ENCODE peak calls at places on chromosomes 5 and 9, in eight cellular contexts. P, E, C, Y, M, I, D and X are unnamed samples.

GRCh38 chr5:129804705-129805104 is 56.8 kb downstream of the MINAR2 start:
- DNase-seq in P (no peak), E (no peak), C (no peak), Y (no peak), M (no peak), I (no peak), D (no peak), X (no peak)

GRCh38 chr9:133674091-133674490 is 37.9 kb downstream of the DBH start:
- DNase-seq in P (no peak), E (no peak), C (no peak), Y (no peak), M (no peak), I (no peak), D (no peak), X (no peak)

GRCh38 chr9:20786807-20787206 is 102.7 kb downstream of the FOCAD start:
- DNase-seq in P (no peak), E (no peak), C (no peak), Y (no peak), M (no peak), I (no peak), D (no peak), X (no peak)

GRCh38 chr9:93209097-93209496 is 25.2 kb downstream of the WNK2 start:
- DNase-seq in P (no peak), E (no peak), C (no peak), Y (no peak), M (no peak), I (no peak), D (no peak), X (no peak)

GRCh38 chr9:88355166-88355565 is 33.1 kb upstream of the SPIN1 start:
- DNase-seq in P (peak; percentile 37), E (peak; percentile 59), C (no peak), Y (peak; percentile 84), M (no peak), I (no peak), D (no peak), X (no peak)

GRCh38 chr5:77957-78804 is 13.8 kb upstream of the PLEKHG4B start:
- DNase-seq in P (peak; percentile 83), E (peak; percentile 47), C (peak; percentile 72), Y (no peak), M (no peak), I (peak; percentile 40), D (peak; percentile 49), X (no peak)

GRCh38 chr9:5553211-5553610 is 42.9 kb downstream of the PDCD1LG2 start:
- DNase-seq in P (peak; percentile 91), E (no peak), C (no peak), Y (no peak), M (no peak), I (no peak), D (no peak), X (peak; percentile 35)

GRCh38 chr9:30172206-30172605 is 2212.2 kb upstream of the ACO1 start:
- DNase-seq in P (no peak), E (no peak), C (no peak), Y (no peak), M (no peak), I (no peak), D (no peak), X (no peak)

GRCh38 chr9:127154390-127155191 is 32.2 kb upstream of the ANGPTL2 start:
- DNase-seq in P (peak; percentile 96), E (no peak), C (peak; percentile 49), Y (no peak), M (no peak), I (no peak), D (peak; percentile 80), X (no peak)

GRCh38 chr5:38382898-38383297 is 124.5 kb downstream of the EGFLAM start:
- DNase-seq in P (peak; percentile 39), E (peak; percentile 80), C (peak; percentile 68), Y (peak; percentile 58), M (peak; percentile 21), I (peak; percentile 81), D (peak; percentile 37), X (peak; percentile 65)

GRCh38 chr9:37943329-37944265 is 39.7 kb upstream of the SLC25A51 start:
- DNase-seq in P (peak; percentile 97), E (peak; percentile 68), C (no peak), Y (peak; percentile 90), M (no peak), I (peak; percentile 32), D (no peak), X (peak; percentile 60)

GRCh38 chr9:108270041-108270440 is 585.7 kb downstream of the ACTL7B start:
- DNase-seq in P (peak; percentile 45), E (no peak), C (no peak), Y (peak; percentile 88), M (no peak), I (no peak), D (no peak), X (no peak)

GRCh38 chr9:131854906-131855504 is 115.1 kb upstream of the RAPGEF1 start:
- DNase-seq in P (peak; percentile 4), E (no peak), C (no peak), Y (no peak), M (no peak), I (no peak), D (no peak), X (no peak)

GRCh38 chr5:54547711-54548250 is 30.2 kb downstream of the SNX18 start:
- DNase-seq in P (peak; percentile 37), E (no peak), C (no peak), Y (peak; percentile 75), M (no peak), I (peak; percentile 45), D (peak; percentile 41), X (no peak)

GRCh38 chr9:110152704-110153374 is 55.1 kb downstream of the C9orf152 start:
- DNase-seq in P (no peak), E (peak; percentile 27), C (peak; percentile 80), Y (peak; percentile 56), M (no peak), I (peak; percentile 74), D (no peak), X (peak; percentile 57)

GRCh38 chr9:36322462-36322861 is 64.2 kb upstream of the GNE start:
- DNase-seq in P (no peak), E (no peak), C (no peak), Y (no peak), M (no peak), I (no peak), D (no peak), X (no peak)

GRCh38 chr5:82467006-82467561 is 188.9 kb upstream of the RPS23 start:
- DNase-seq in P (no peak), E (no peak), C (no peak), Y (no peak), M (no peak), I (no peak), D (no peak), X (peak; percentile 40)

GRCh38 chr5:180595381-180596114 is 4.2 kb upstream of the SCGB3A1 start:
- DNase-seq in P (no peak), E (no peak), C (no peak), Y (no peak), M (no peak), I (no peak), D (no peak), X (no peak)

GRCh38 chr9:23830949-23831730 is 5.1 kb upstream of the ELAVL2 start:
- DNase-seq in P (no peak), E (no peak), C (no peak), Y (no peak), M (no peak), I (no peak), D (no peak), X (no peak)

GRCh38 chr5:71601222-71602026 is 14.3 kb downstream of the MCCC2 start:
- DNase-seq in P (peak; percentile 94), E (peak; percentile 95), C (peak; percentile 64), Y (peak; percentile 97), M (peak; percentile 61), I (peak; percentile 86), D (no peak), X (peak; percentile 92)

GRCh38 chr5:168734657-168735344 is 155.6 kb upstream of the PANK3 start:
- DNase-seq in P (peak; percentile 10), E (no peak), C (no peak), Y (no peak), M (no peak), I (no peak), D (peak; percentile 71), X (no peak)

GRCh38 chr5:4924581-4924980 is 215.5 kb upstream of the ADAMTS16 start:
- DNase-seq in P (peak; percentile 97), E (no peak), C (no peak), Y (no peak), M (no peak), I (no peak), D (no peak), X (no peak)

GRCh38 chr5:36751881-36752280 is 124.7 kb upstream of the NIPBL start:
- DNase-seq in P (no peak), E (no peak), C (no peak), Y (no peak), M (no peak), I (peak; percentile 16), D (no peak), X (no peak)

GRCh38 chr9:17414990-17415389 is 163.9 kb upstream of the SH3GL2 start:
- DNase-seq in P (no peak), E (no peak), C (no peak), Y (no peak), M (no peak), I (no peak), D (no peak), X (no peak)

GRCh38 chr9:96109718-96110351 is 192.1 kb downstream of the HSD17B3 start:
- DNase-seq in P (peak; percentile 58), E (no peak), C (no peak), Y (no peak), M (no peak), I (no peak), D (no peak), X (no peak)

GRCh38 chr9:31916591-31917223 is 467.7 kb upstream of the ACO1 start:
- DNase-seq in P (no peak), E (no peak), C (no peak), Y (no peak), M (no peak), I (no peak), D (no peak), X (no peak)
- H3K36me3 ChIP-seq in P (no peaks in the 10 kb centered on the region), E (no peaks in the 10 kb centered on the region), C (no peaks in the 10 kb centered on the region), Y (no peaks in the 10 kb centered on the region), M (no peaks in the 10 kb centered on the region), I (no peaks in the 10 kb centered on the region), D (no peaks in the 10 kb centered on the region), X (no peaks in the 10 kb centered on the region)

DNA sequence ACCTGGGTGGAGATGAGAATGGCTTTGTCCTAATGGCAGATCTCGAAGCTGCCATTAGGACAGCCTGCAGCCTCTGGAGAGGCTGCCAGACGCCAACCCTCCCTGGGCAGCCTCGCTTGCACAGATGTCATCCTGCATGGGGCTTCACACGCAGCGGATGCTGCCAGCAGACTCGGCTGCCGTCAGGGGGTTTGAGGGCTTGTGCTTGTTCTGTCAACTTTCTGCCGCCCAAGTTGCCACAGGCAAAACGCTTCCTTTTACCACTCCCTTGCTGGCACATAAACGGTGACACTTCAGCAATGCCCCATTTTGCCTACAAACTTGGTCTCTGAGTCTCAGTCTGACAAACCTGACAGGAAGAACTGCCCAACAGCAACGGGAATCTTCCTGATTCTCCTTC is 24.7 kb downstream of the DAP start:
- DNase-seq in P (no peak), E (no peak), C (no peak), Y (no peak), M (no peak), I (no peak), D (no peak), X (no peak)
- H3K27ac ChIP-seq in P (no peak overlapping the region), E (no peak overlapping the region), C (peak overlapping the region; percentile 46), Y (no peak overlapping the region), M (no peak overlapping the region), I (no peak overlapping the region), D (peak overlapping the region; percentile 31), X (no peak overlapping the region)

GRCh38 chr9:114016101-114016500 is 62.0 kb downstream of the AMBP start:
- DNase-seq in P (no peak), E (no peak), C (no peak), Y (no peak), M (no peak), I (no peak), D (no peak), X (no peak)
- H3K36me3 ChIP-seq in P (peaks cover 10% of the 10 kb centered on the region), E (no peaks in the 10 kb centered on the region), C (no peaks in the 10 kb centered on the region), Y (no peaks in the 10 kb centered on the region), M (no peaks in the 10 kb centered on the region), I (peaks cover 17% of the 10 kb centered on the region), D (peaks cover 47% of the 10 kb centered on the region), X (peaks cover 21% of the 10 kb centered on the region)

GRCh38 chr5:142015781-142016533 is 3.1 kb upstream of the GNPDA1 start:
- DNase-seq in P (peak; percentile 49), E (no peak), C (peak; percentile 26), Y (peak; percentile 52), M (no peak), I (peak; percentile 23), D (no peak), X (no peak)
- H3K27ac ChIP-seq in P (peak overlapping the region; percentile 44), E (no peak overlapping the region), C (peak overlapping the region; percentile 1), Y (peak overlapping the region; percentile 82), M (peak overlapping the region; percentile 22), I (no peak overlapping the region), D (peak overlapping the region; percentile 43), X (no peak overlapping the region)